ENCODE peak calls at places on chromosome 17, in nine cellular contexts. One of them, this sample, is unnamed.

GRCh38 chr17:74736423-74737298 is at the start of gene RAB37:
- DNase-seq in ureter: peak; percentile 43
- DNase-seq in Right ventricle myocardium superior: peak; percentile 78
- DNase-seq in effector CD4-positive, alpha-beta T cell: peak; percentile 45
- DNase-seq in IMR-90: no peak
- DNase-seq in activated CD8-positive, alpha-beta T cell treated with anti-CD3 and anti-CD28 coated beads for 36 hours: peak; percentile 62
- DNase-seq in stimulated activated naive B cell treated with anti-CD40 and anti-IgM and Interleukin-4, amounts not matched to agents 10 μg/mL and 1 μg/mL and 100 μg/mL, for 72 hours: peak; percentile 56
- DNase-seq in stimulated activated naive CD4-positive, alpha-beta T cell treated with Interleukin-2 at 50 U/mL for 16 hours: peak; percentile 37
- DNase-seq in cardiac fibroblast: peak; percentile 55
- DNase-seq in this sample: no peak

GRCh38 chr17:1143573-1143972 is 36.2 kb downstream of the ABR start:
- DNase-seq in ureter: no peak
- DNase-seq in Right ventricle myocardium superior: no peak
- DNase-seq in effector CD4-positive, alpha-beta T cell: no peak
- DNase-seq in IMR-90: peak; percentile 34
- DNase-seq in activated CD8-positive, alpha-beta T cell treated with anti-CD3 and anti-CD28 coated beads for 36 hours: no peak
- DNase-seq in stimulated activated naive B cell treated with anti-CD40 and anti-IgM and Interleukin-4, amounts not matched to agents 10 μg/mL and 1 μg/mL and 100 μg/mL, for 72 hours: no peak
- DNase-seq in stimulated activated naive CD4-positive, alpha-beta T cell treated with Interleukin-2 at 50 U/mL for 16 hours: no peak
- DNase-seq in cardiac fibroblast: peak; percentile 64
- DNase-seq in this sample: no peak

GRCh38 chr17:16354585-16354984 is 1.3 kb upstream of the CENPV start:
- DNase-seq in ureter: no peak
- DNase-seq in Right ventricle myocardium superior: no peak
- DNase-seq in effector CD4-positive, alpha-beta T cell: no peak
- DNase-seq in IMR-90: no peak
- DNase-seq in activated CD8-positive, alpha-beta T cell treated with anti-CD3 and anti-CD28 coated beads for 36 hours: no peak
- DNase-seq in stimulated activated naive B cell treated with anti-CD40 and anti-IgM and Interleukin-4, amounts not matched to agents 10 μg/mL and 1 μg/mL and 100 μg/mL, for 72 hours: no peak
- DNase-seq in stimulated activated naive CD4-positive, alpha-beta T cell treated with Interleukin-2 at 50 U/mL for 16 hours: no peak
- DNase-seq in cardiac fibroblast: no peak
- DNase-seq in this sample: no peak

GRCh38 chr17:2087597-2088211 is 32.8 kb downstream of the HIC1 start:
- DNase-seq in ureter: no peak
- DNase-seq in Right ventricle myocardium superior: peak; percentile 69
- DNase-seq in effector CD4-positive, alpha-beta T cell: no peak
- DNase-seq in IMR-90: peak; percentile 12
- DNase-seq in activated CD8-positive, alpha-beta T cell treated with anti-CD3 and anti-CD28 coated beads for 36 hours: peak; percentile 87
- DNase-seq in stimulated activated naive B cell treated with anti-CD40 and anti-IgM and Interleukin-4, amounts not matched to agents 10 μg/mL and 1 μg/mL and 100 μg/mL, for 72 hours: peak; percentile 83
- DNase-seq in stimulated activated naive CD4-positive, alpha-beta T cell treated with Interleukin-2 at 50 U/mL for 16 hours: peak; percentile 63
- DNase-seq in cardiac fibroblast: peak; percentile 57
- DNase-seq in this sample: peak; percentile 50

GRCh38 chr17:42016952-42017865 is at the start of gene DNAJC7:
- DNase-seq in ureter: peak; percentile 90
- DNase-seq in Right ventricle myocardium superior: peak; percentile 97
- DNase-seq in effector CD4-positive, alpha-beta T cell: peak; percentile 81
- DNase-seq in IMR-90: peak; percentile 89
- DNase-seq in activated CD8-positive, alpha-beta T cell treated with anti-CD3 and anti-CD28 coated beads for 36 hours: peak; percentile 94
- DNase-seq in stimulated activated naive B cell treated with anti-CD40 and anti-IgM and Interleukin-4, amounts not matched to agents 10 μg/mL and 1 μg/mL and 100 μg/mL, for 72 hours: peak; percentile 87
- DNase-seq in stimulated activated naive CD4-positive, alpha-beta T cell treated with Interleukin-2 at 50 U/mL for 16 hours: peak; percentile 89
- DNase-seq in cardiac fibroblast: peak; percentile 95
- DNase-seq in this sample: peak; percentile 88

GRCh38 chr17:41907185-41907556 is 11.6 kb downstream of the ACLY start:
- DNase-seq in ureter: no peak
- DNase-seq in Right ventricle myocardium superior: no peak
- DNase-seq in effector CD4-positive, alpha-beta T cell: no peak
- DNase-seq in IMR-90: peak; percentile 82
- DNase-seq in activated CD8-positive, alpha-beta T cell treated with anti-CD3 and anti-CD28 coated beads for 36 hours: no peak
- DNase-seq in stimulated activated naive B cell treated with anti-CD40 and anti-IgM and Interleukin-4, amounts not matched to agents 10 μg/mL and 1 μg/mL and 100 μg/mL, for 72 hours: no peak
- DNase-seq in stimulated activated naive CD4-positive, alpha-beta T cell treated with Interleukin-2 at 50 U/mL for 16 hours: no peak
- DNase-seq in cardiac fibroblast: peak; percentile 69
- DNase-seq in this sample: peak; percentile 75

GRCh38 chr17:14301279-14301760 is 439 bp downstream of the HS3ST3B1 start:
- DNase-seq in ureter: no peak
- DNase-seq in Right ventricle myocardium superior: peak; percentile 51
- DNase-seq in effector CD4-positive, alpha-beta T cell: no peak
- DNase-seq in IMR-90: no peak
- DNase-seq in activated CD8-positive, alpha-beta T cell treated with anti-CD3 and anti-CD28 coated beads for 36 hours: peak; percentile 42
- DNase-seq in stimulated activated naive B cell treated with anti-CD40 and anti-IgM and Interleukin-4, amounts not matched to agents 10 μg/mL and 1 μg/mL and 100 μg/mL, for 72 hours: peak; percentile 29
- DNase-seq in stimulated activated naive CD4-positive, alpha-beta T cell treated with Interleukin-2 at 50 U/mL for 16 hours: peak; percentile 44
- DNase-seq in cardiac fibroblast: no peak
- DNase-seq in this sample: no peak

GRCh38 chr17:68468785-68469184 is 11.5 kb upstream of the WIPI1 start:
- DNase-seq in ureter: no peak
- DNase-seq in Right ventricle myocardium superior: no peak
- DNase-seq in effector CD4-positive, alpha-beta T cell: no peak
- DNase-seq in IMR-90: peak; percentile 12
- DNase-seq in activated CD8-positive, alpha-beta T cell treated with anti-CD3 and anti-CD28 coated beads for 36 hours: no peak
- DNase-seq in stimulated activated naive B cell treated with anti-CD40 and anti-IgM and Interleukin-4, amounts not matched to agents 10 μg/mL and 1 μg/mL and 100 μg/mL, for 72 hours: no peak
- DNase-seq in stimulated activated naive CD4-positive, alpha-beta T cell treated with Interleukin-2 at 50 U/mL for 16 hours: no peak
- DNase-seq in cardiac fibroblast: peak; percentile 41
- DNase-seq in this sample: no peak

GRCh38 chr17:80018917-80019651 is 16.6 kb downstream of the TBC1D16 start:
- DNase-seq in ureter: no peak
- DNase-seq in Right ventricle myocardium superior: no peak
- DNase-seq in effector CD4-positive, alpha-beta T cell: no peak
- DNase-seq in IMR-90: no peak
- DNase-seq in activated CD8-positive, alpha-beta T cell treated with anti-CD3 and anti-CD28 coated beads for 36 hours: no peak
- DNase-seq in stimulated activated naive B cell treated with anti-CD40 and anti-IgM and Interleukin-4, amounts not matched to agents 10 μg/mL and 1 μg/mL and 100 μg/mL, for 72 hours: no peak
- DNase-seq in stimulated activated naive CD4-positive, alpha-beta T cell treated with Interleukin-2 at 50 U/mL for 16 hours: no peak
- DNase-seq in cardiac fibroblast: no peak
- DNase-seq in this sample: no peak

GRCh38 chr17:21211825-21212479 is 2.0 kb downstream of the TMEM11 start:
- DNase-seq in ureter: no peak
- DNase-seq in Right ventricle myocardium superior: no peak
- DNase-seq in effector CD4-positive, alpha-beta T cell: no peak
- DNase-seq in IMR-90: no peak
- DNase-seq in activated CD8-positive, alpha-beta T cell treated with anti-CD3 and anti-CD28 coated beads for 36 hours: no peak
- DNase-seq in stimulated activated naive B cell treated with anti-CD40 and anti-IgM and Interleukin-4, amounts not matched to agents 10 μg/mL and 1 μg/mL and 100 μg/mL, for 72 hours: no peak
- DNase-seq in stimulated activated naive CD4-positive, alpha-beta T cell treated with Interleukin-2 at 50 U/mL for 16 hours: no peak
- DNase-seq in cardiac fibroblast: no peak
- DNase-seq in this sample: no peak

GRCh38 chr17:20010099-20010863 is 1.1 kb downstream of the SPECC1 start:
- DNase-seq in ureter: peak; percentile 56
- DNase-seq in Right ventricle myocardium superior: peak; percentile 54
- DNase-seq in effector CD4-positive, alpha-beta T cell: no peak
- DNase-seq in IMR-90: peak; percentile 61
- DNase-seq in activated CD8-positive, alpha-beta T cell treated with anti-CD3 and anti-CD28 coated beads for 36 hours: no peak
- DNase-seq in stimulated activated naive B cell treated with anti-CD40 and anti-IgM and Interleukin-4, amounts not matched to agents 10 μg/mL and 1 μg/mL and 100 μg/mL, for 72 hours: no peak
- DNase-seq in stimulated activated naive CD4-positive, alpha-beta T cell treated with Interleukin-2 at 50 U/mL for 16 hours: no peak
- DNase-seq in cardiac fibroblast: peak; percentile 80
- DNase-seq in this sample: peak; percentile 62

GRCh38 chr17:60832206-60832605 is 154.6 kb downstream of the BCAS3 start:
- DNase-seq in ureter: no peak
- DNase-seq in Right ventricle myocardium superior: no peak
- DNase-seq in effector CD4-positive, alpha-beta T cell: no peak
- DNase-seq in IMR-90: no peak
- DNase-seq in activated CD8-positive, alpha-beta T cell treated with anti-CD3 and anti-CD28 coated beads for 36 hours: no peak
- DNase-seq in stimulated activated naive B cell treated with anti-CD40 and anti-IgM and Interleukin-4, amounts not matched to agents 10 μg/mL and 1 μg/mL and 100 μg/mL, for 72 hours: no peak
- DNase-seq in stimulated activated naive CD4-positive, alpha-beta T cell treated with Interleukin-2 at 50 U/mL for 16 hours: no peak
- DNase-seq in cardiac fibroblast: no peak
- DNase-seq in this sample: no peak

GRCh38 chr17:82101301-82101715 is 3.3 kb upstream of the FASN start:
- DNase-seq in ureter: no peak
- DNase-seq in Right ventricle myocardium superior: peak; percentile 46
- DNase-seq in effector CD4-positive, alpha-beta T cell: no peak
- DNase-seq in IMR-90: no peak
- DNase-seq in activated CD8-positive, alpha-beta T cell treated with anti-CD3 and anti-CD28 coated beads for 36 hours: no peak
- DNase-seq in stimulated activated naive B cell treated with anti-CD40 and anti-IgM and Interleukin-4, amounts not matched to agents 10 μg/mL and 1 μg/mL and 100 μg/mL, for 72 hours: no peak
- DNase-seq in stimulated activated naive CD4-positive, alpha-beta T cell treated with Interleukin-2 at 50 U/mL for 16 hours: no peak
- DNase-seq in cardiac fibroblast: no peak
- DNase-seq in this sample: peak; percentile 18

GRCh38 chr17:80632046-80632581 is 87.5 kb downstream of the RPTOR start:
- DNase-seq in ureter: no peak
- DNase-seq in Right ventricle myocardium superior: no peak
- DNase-seq in effector CD4-positive, alpha-beta T cell: no peak
- DNase-seq in IMR-90: peak; percentile 17
- DNase-seq in activated CD8-positive, alpha-beta T cell treated with anti-CD3 and anti-CD28 coated beads for 36 hours: no peak
- DNase-seq in stimulated activated naive B cell treated with anti-CD40 and anti-IgM and Interleukin-4, amounts not matched to agents 10 μg/mL and 1 μg/mL and 100 μg/mL, for 72 hours: no peak
- DNase-seq in stimulated activated naive CD4-positive, alpha-beta T cell treated with Interleukin-2 at 50 U/mL for 16 hours: no peak
- DNase-seq in cardiac fibroblast: no peak
- DNase-seq in this sample: no peak

GRCh38 chr17:74280093-74280513 is 6.1 kb downstream of the DNAI2 start:
- DNase-seq in ureter: no peak
- DNase-seq in Right ventricle myocardium superior: peak; percentile 54
- DNase-seq in effector CD4-positive, alpha-beta T cell: peak; percentile 49
- DNase-seq in IMR-90: no peak
- DNase-seq in activated CD8-positive, alpha-beta T cell treated with anti-CD3 and anti-CD28 coated beads for 36 hours: peak; percentile 82
- DNase-seq in stimulated activated naive B cell treated with anti-CD40 and anti-IgM and Interleukin-4, amounts not matched to agents 10 μg/mL and 1 μg/mL and 100 μg/mL, for 72 hours: peak; percentile 59
- DNase-seq in stimulated activated naive CD4-positive, alpha-beta T cell treated with Interleukin-2 at 50 U/mL for 16 hours: peak; percentile 62
- DNase-seq in cardiac fibroblast: no peak
- DNase-seq in this sample: no peak

GRCh38 chr17:18026408-18026776 is 12.6 kb downstream of the ATPAF2 start:
- DNase-seq in ureter: no peak
- DNase-seq in Right ventricle myocardium superior: peak; percentile 67
- DNase-seq in effector CD4-positive, alpha-beta T cell: no peak
- DNase-seq in IMR-90: peak; percentile 81
- DNase-seq in activated CD8-positive, alpha-beta T cell treated with anti-CD3 and anti-CD28 coated beads for 36 hours: peak; percentile 63
- DNase-seq in stimulated activated naive B cell treated with anti-CD40 and anti-IgM and Interleukin-4, amounts not matched to agents 10 μg/mL and 1 μg/mL and 100 μg/mL, for 72 hours: no peak
- DNase-seq in stimulated activated naive CD4-positive, alpha-beta T cell treated with Interleukin-2 at 50 U/mL for 16 hours: no peak
- DNase-seq in cardiac fibroblast: peak; percentile 86
- DNase-seq in this sample: no peak

GRCh38 chr17:17752822-17753448 is 71.7 kb downstream of the RAI1 start:
- DNase-seq in ureter: no peak
- DNase-seq in Right ventricle myocardium superior: no peak
- DNase-seq in effector CD4-positive, alpha-beta T cell: no peak
- DNase-seq in IMR-90: no peak
- DNase-seq in activated CD8-positive, alpha-beta T cell treated with anti-CD3 and anti-CD28 coated beads for 36 hours: no peak
- DNase-seq in stimulated activated naive B cell treated with anti-CD40 and anti-IgM and Interleukin-4, amounts not matched to agents 10 μg/mL and 1 μg/mL and 100 μg/mL, for 72 hours: no peak
- DNase-seq in stimulated activated naive CD4-positive, alpha-beta T cell treated with Interleukin-2 at 50 U/mL for 16 hours: no peak
- DNase-seq in cardiac fibroblast: no peak
- DNase-seq in this sample: no peak

GRCh38 chr17:60141111-60142018 is 8.4 kb upstream of the CA4 start:
- DNase-seq in ureter: no peak
- DNase-seq in Right ventricle myocardium superior: peak; percentile 55
- DNase-seq in effector CD4-positive, alpha-beta T cell: no peak
- DNase-seq in IMR-90: peak; percentile 13
- DNase-seq in activated CD8-positive, alpha-beta T cell treated with anti-CD3 and anti-CD28 coated beads for 36 hours: no peak
- DNase-seq in stimulated activated naive B cell treated with anti-CD40 and anti-IgM and Interleukin-4, amounts not matched to agents 10 μg/mL and 1 μg/mL and 100 μg/mL, for 72 hours: no peak
- DNase-seq in stimulated activated naive CD4-positive, alpha-beta T cell treated with Interleukin-2 at 50 U/mL for 16 hours: no peak
- DNase-seq in cardiac fibroblast: no peak
- DNase-seq in this sample: no peak

GRCh38 chr17:30449480-30449879 is 27.7 kb upstream of the GOSR1 start:
- DNase-seq in ureter: peak; percentile 53
- DNase-seq in Right ventricle myocardium superior: no peak
- DNase-seq in effector CD4-positive, alpha-beta T cell: no peak
- DNase-seq in IMR-90: peak; percentile 10
- DNase-seq in activated CD8-positive, alpha-beta T cell treated with anti-CD3 and anti-CD28 coated beads for 36 hours: no peak
- DNase-seq in stimulated activated naive B cell treated with anti-CD40 and anti-IgM and Interleukin-4, amounts not matched to agents 10 μg/mL and 1 μg/mL and 100 μg/mL, for 72 hours: no peak
- DNase-seq in stimulated activated naive CD4-positive, alpha-beta T cell treated with Interleukin-2 at 50 U/mL for 16 hours: no peak
- DNase-seq in cardiac fibroblast: peak; percentile 81
- DNase-seq in this sample: peak; percentile 36

GRCh38 chr17:67474081-67474661 is 97.1 kb downstream of the PITPNC1 start:
- DNase-seq in ureter: no peak
- DNase-seq in Right ventricle myocardium superior: no peak
- DNase-seq in effector CD4-positive, alpha-beta T cell: no peak
- DNase-seq in IMR-90: peak; percentile 39
- DNase-seq in activated CD8-positive, alpha-beta T cell treated with anti-CD3 and anti-CD28 coated beads for 36 hours: no peak
- DNase-seq in stimulated activated naive B cell treated with anti-CD40 and anti-IgM and Interleukin-4, amounts not matched to agents 10 μg/mL and 1 μg/mL and 100 μg/mL, for 72 hours: no peak
- DNase-seq in stimulated activated naive CD4-positive, alpha-beta T cell treated with Interleukin-2 at 50 U/mL for 16 hours: no peak
- DNase-seq in cardiac fibroblast: peak; percentile 94
- DNase-seq in this sample: peak; percentile 37

GRCh38 chr17:13601317-13601775 is 383 bp downstream of the HS3ST3A1 start:
- DNase-seq in ureter: no peak
- DNase-seq in Right ventricle myocardium superior: no peak
- DNase-seq in effector CD4-positive, alpha-beta T cell: no peak
- DNase-seq in IMR-90: no peak
- DNase-seq in activated CD8-positive, alpha-beta T cell treated with anti-CD3 and anti-CD28 coated beads for 36 hours: no peak
- DNase-seq in stimulated activated naive B cell treated with anti-CD40 and anti-IgM and Interleukin-4, amounts not matched to agents 10 μg/mL and 1 μg/mL and 100 μg/mL, for 72 hours: peak; percentile 4
- DNase-seq in stimulated activated naive CD4-positive, alpha-beta T cell treated with Interleukin-2 at 50 U/mL for 16 hours: no peak
- DNase-seq in cardiac fibroblast: no peak
- DNase-seq in this sample: peak; percentile 15

GRCh38 chr17:48576479-48577309 is 1.5 kb downstream of the HOXB4 start:
- DNase-seq in ureter: no peak
- DNase-seq in Right ventricle myocardium superior: no peak
- DNase-seq in effector CD4-positive, alpha-beta T cell: no peak
- DNase-seq in IMR-90: peak; percentile 83
- DNase-seq in activated CD8-positive, alpha-beta T cell treated with anti-CD3 and anti-CD28 coated beads for 36 hours: no peak
- DNase-seq in stimulated activated naive B cell treated with anti-CD40 and anti-IgM and Interleukin-4, amounts not matched to agents 10 μg/mL and 1 μg/mL and 100 μg/mL, for 72 hours: no peak
- DNase-seq in stimulated activated naive CD4-positive, alpha-beta T cell treated with Interleukin-2 at 50 U/mL for 16 hours: no peak
- DNase-seq in cardiac fibroblast: peak; percentile 40
- DNase-seq in this sample: peak; percentile 57

GRCh38 chr17:47822785-47823184 is 1.2 kb upstream of the OSBPL7 start:
- DNase-seq in ureter: no peak
- DNase-seq in Right ventricle myocardium superior: peak; percentile 3
- DNase-seq in effector CD4-positive, alpha-beta T cell: no peak
- DNase-seq in IMR-90: no peak
- DNase-seq in activated CD8-positive, alpha-beta T cell treated with anti-CD3 and anti-CD28 coated beads for 36 hours: no peak
- DNase-seq in stimulated activated naive B cell treated with anti-CD40 and anti-IgM and Interleukin-4, amounts not matched to agents 10 μg/mL and 1 μg/mL and 100 μg/mL, for 72 hours: no peak
- DNase-seq in stimulated activated naive CD4-positive, alpha-beta T cell treated with Interleukin-2 at 50 U/mL for 16 hours: no peak
- DNase-seq in cardiac fibroblast: no peak
- DNase-seq in this sample: no peak

GRCh38 chr17:83192161-83192788 is 112.9 kb downstream of the METRNL start:
- DNase-seq in ureter: peak; percentile 42
- DNase-seq in Right ventricle myocardium superior: peak; percentile 50
- DNase-seq in effector CD4-positive, alpha-beta T cell: no peak
- DNase-seq in IMR-90: peak; percentile 50
- DNase-seq in activated CD8-positive, alpha-beta T cell treated with anti-CD3 and anti-CD28 coated beads for 36 hours: no peak
- DNase-seq in stimulated activated naive B cell treated with anti-CD40 and anti-IgM and Interleukin-4, amounts not matched to agents 10 μg/mL and 1 μg/mL and 100 μg/mL, for 72 hours: peak; percentile 0
- DNase-seq in stimulated activated naive CD4-positive, alpha-beta T cell treated with Interleukin-2 at 50 U/mL for 16 hours: no peak
- DNase-seq in cardiac fibroblast: no peak
- DNase-seq in this sample: peak; percentile 11

GRCh38 chr17:82960419-82961271 is 118.8 kb upstream of the METRNL start:
- DNase-seq in ureter: no peak
- DNase-seq in Right ventricle myocardium superior: peak; percentile 24
- DNase-seq in effector CD4-positive, alpha-beta T cell: no peak
- DNase-seq in IMR-90: no peak
- DNase-seq in activated CD8-positive, alpha-beta T cell treated with anti-CD3 and anti-CD28 coated beads for 36 hours: no peak
- DNase-seq in stimulated activated naive B cell treated with anti-CD40 and anti-IgM and Interleukin-4, amounts not matched to agents 10 μg/mL and 1 μg/mL and 100 μg/mL, for 72 hours: no peak
- DNase-seq in stimulated activated naive CD4-positive, alpha-beta T cell treated with Interleukin-2 at 50 U/mL for 16 hours: no peak
- DNase-seq in cardiac fibroblast: no peak
- DNase-seq in this sample: peak; percentile 11

GRCh38 chr17:38579934-38580333 is 25.8 kb downstream of the SRCIN1 start:
- DNase-seq in ureter: no peak
- DNase-seq in Right ventricle myocardium superior: no peak
- DNase-seq in effector CD4-positive, alpha-beta T cell: no peak
- DNase-seq in IMR-90: peak; percentile 13
- DNase-seq in activated CD8-positive, alpha-beta T cell treated with anti-CD3 and anti-CD28 coated beads for 36 hours: peak; percentile 78
- DNase-seq in stimulated activated naive B cell treated with anti-CD40 and anti-IgM and Interleukin-4, amounts not matched to agents 10 μg/mL and 1 μg/mL and 100 μg/mL, for 72 hours: no peak
- DNase-seq in stimulated activated naive CD4-positive, alpha-beta T cell treated with Interleukin-2 at 50 U/mL for 16 hours: no peak
- DNase-seq in cardiac fibroblast: peak; percentile 53
- DNase-seq in this sample: no peak

GRCh38 chr17:56110463-56111138 is 42.7 kb upstream of the ANKFN1 start:
- DNase-seq in ureter: peak; percentile 80
- DNase-seq in Right ventricle myocardium superior: no peak
- DNase-seq in effector CD4-positive, alpha-beta T cell: no peak
- DNase-seq in IMR-90: no peak
- DNase-seq in activated CD8-positive, alpha-beta T cell treated with anti-CD3 and anti-CD28 coated beads for 36 hours: no peak
- DNase-seq in stimulated activated naive B cell treated with anti-CD40 and anti-IgM and Interleukin-4, amounts not matched to agents 10 μg/mL and 1 μg/mL and 100 μg/mL, for 72 hours: no peak
- DNase-seq in stimulated activated naive CD4-positive, alpha-beta T cell treated with Interleukin-2 at 50 U/mL for 16 hours: no peak
- DNase-seq in cardiac fibroblast: no peak
- DNase-seq in this sample: no peak